ENCODE peak calls at places on chromosome 14, in ten cellular contexts. B, G, E, Z, P, Y, J, U, N and I are unnamed samples.

GRCh38 chr14:58297412-58297761 is 968 bp upstream of the ARID4A start:
- DNase-seq in Y (no peak), J (peak; percentile 13), P (peak; percentile 50), N (no peak), B (no peak), E (peak; percentile 65), Z (no peak), G (peak; percentile 15), U (no peak), I (no peak)

GRCh38 chr14:87131879-87132278 is 861.1 kb downstream of the GALC start:
- DNase-seq in Y (no peak), Z (no peak), N (peak; percentile 88), B (no peak), J (no peak), G (no peak), E (peak; percentile 30), U (no peak), P (peak; percentile 91), I (no peak)

GRCh38 chr14:29687071-29687765 is 240.4 kb downstream of the PRKD1 start:
- DNase-seq in Z (no peak), J (no peak), E (no peak), G (no peak), Y (no peak), U (no peak), B (no peak), P (no peak), N (no peak), I (no peak)

GRCh38 chr14:85333313-85333712 is 196.6 kb upstream of the FLRT2 start:
- DNase-seq in E (peak; percentile 42), U (no peak), G (no peak), B (no peak), Z (no peak), Y (no peak), N (peak; percentile 84), J (no peak), P (peak; percentile 75), I (no peak)

GRCh38 chr14:88551936-88552565 is 2.8 kb downstream of the PTPN21 start:
- DNase-seq in P (no peak), N (peak; percentile 55), Y (no peak), Z (no peak), E (peak; percentile 30), B (peak; percentile 30), G (no peak), J (no peak), U (peak; percentile 18), I (no peak)

GRCh38 chr14:55386037-55386798 is 25.4 kb downstream of the ATG14 start:
- DNase-seq in Y (no peak), G (no peak), U (no peak), E (no peak), P (no peak), N (no peak), B (no peak), Z (no peak), J (no peak), I (no peak)

GRCh38 chr14:54642950-54643695 is 76.2 kb downstream of the SAMD4A start:
- DNase-seq in U (no peak), P (peak; percentile 30), J (no peak), Y (no peak), Z (peak; percentile 32), E (peak; percentile 43), G (no peak), B (no peak), N (peak; percentile 54), I (no peak)

GRCh38 chr14:81164167-81164774 is 56.5 kb downstream of the GTF2A1 start:
- DNase-seq in Y (peak; percentile 71), J (peak; percentile 55), P (peak; percentile 94), N (peak; percentile 81), Z (peak; percentile 62), G (peak; percentile 45), U (peak; percentile 41), E (peak; percentile 66), B (peak; percentile 44), I (peak; percentile 79)

GRCh38 chr14:101365329-101366158 is 195.8 kb upstream of the DIO3 start:
- DNase-seq in J (no peak), U (no peak), N (no peak), Y (peak; percentile 80), E (no peak), P (no peak), G (no peak), B (no peak), Z (no peak), I (peak; percentile 65)

GRCh38 chr14:53126705-53127104 is 26.4 kb downstream of the DDHD1 start:
- DNase-seq in J (no peak), Z (no peak), Y (no peak), U (no peak), N (peak; percentile 23), B (no peak), E (no peak), G (no peak), P (no peak), I (no peak)

GRCh38 chr14:23047042-23047634 is 5.1 kb downstream of the PSMB11 start:
- DNase-seq in J (no peak), Y (no peak), Z (no peak), G (no peak), E (no peak), U (no peak), B (peak; percentile 45), P (no peak), N (no peak), I (no peak)

DNA sequence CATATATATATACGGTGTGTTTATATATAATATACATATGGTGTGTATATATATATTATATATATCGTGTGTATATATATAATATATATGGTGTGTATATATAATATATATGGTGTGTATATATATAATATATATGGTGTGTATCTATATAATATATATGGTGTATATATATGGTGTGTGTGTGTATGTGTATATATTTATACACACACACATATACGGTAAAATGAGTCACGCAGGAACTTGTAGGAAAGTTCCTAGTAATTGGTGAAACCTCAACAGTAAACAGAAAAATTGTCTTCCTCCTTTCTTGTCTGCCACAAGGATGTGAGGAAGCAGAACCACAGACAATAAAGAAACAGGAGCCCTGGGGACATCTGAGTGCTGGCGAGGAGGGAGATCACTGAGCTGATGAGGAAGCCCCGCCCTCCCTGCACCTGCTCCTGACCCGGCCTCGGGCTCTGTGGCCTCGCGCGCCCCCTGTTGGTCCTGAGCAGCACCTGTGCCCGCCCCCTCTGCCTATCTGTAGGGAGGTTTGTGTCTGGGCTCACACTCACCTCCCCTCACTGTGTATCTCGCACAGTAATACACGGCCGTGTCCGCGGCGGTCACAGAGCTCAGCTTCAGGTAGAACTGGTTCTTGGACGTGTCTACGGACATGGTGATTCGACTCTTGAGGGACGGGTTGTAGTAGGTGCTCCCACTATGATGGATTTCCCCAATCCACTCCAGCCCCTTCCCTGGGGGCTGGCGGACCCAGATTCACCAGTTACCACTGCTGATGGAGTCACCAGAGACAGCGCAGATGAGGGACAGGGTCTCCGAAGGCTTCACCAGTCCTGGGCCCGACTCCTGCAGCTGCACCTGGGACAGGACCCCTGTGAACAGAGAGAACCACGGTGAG is 1079.4 kb downstream of the TMEM121 start:
- DNase-seq in B (no peak), G (no peak), P (no peak), J (no peak), Z (no peak), Y (no peak), U (peak; percentile 9), E (no peak), N (no peak), I (peak; percentile 62)
- TF ChIP-seq CTCF in B (no peak), G (no peak), P (no peak), J (no peak), Z (no peak), Y (no peak), U (no peak), E (no peak), N (no peak), I (peak; percentile 58)

GRCh38 chr14:102784892-102785597 is 7.8 kb downstream of the TRAF3 start:
- DNase-seq in U (no peak), P (no peak), Z (no peak), N (no peak), J (no peak), G (no peak), Y (no peak), B (no peak), E (no peak), I (no peak)
- H3K4me3 ChIP-seq in U (no peak overlapping the region), P (no peak overlapping the region), Z (no peak overlapping the region), N (no peak overlapping the region), J (no peak overlapping the region), G (no peak overlapping the region), Y (no peak overlapping the region), B (no peak overlapping the region), E (no peak overlapping the region), I (no peak overlapping the region)

DNA sequence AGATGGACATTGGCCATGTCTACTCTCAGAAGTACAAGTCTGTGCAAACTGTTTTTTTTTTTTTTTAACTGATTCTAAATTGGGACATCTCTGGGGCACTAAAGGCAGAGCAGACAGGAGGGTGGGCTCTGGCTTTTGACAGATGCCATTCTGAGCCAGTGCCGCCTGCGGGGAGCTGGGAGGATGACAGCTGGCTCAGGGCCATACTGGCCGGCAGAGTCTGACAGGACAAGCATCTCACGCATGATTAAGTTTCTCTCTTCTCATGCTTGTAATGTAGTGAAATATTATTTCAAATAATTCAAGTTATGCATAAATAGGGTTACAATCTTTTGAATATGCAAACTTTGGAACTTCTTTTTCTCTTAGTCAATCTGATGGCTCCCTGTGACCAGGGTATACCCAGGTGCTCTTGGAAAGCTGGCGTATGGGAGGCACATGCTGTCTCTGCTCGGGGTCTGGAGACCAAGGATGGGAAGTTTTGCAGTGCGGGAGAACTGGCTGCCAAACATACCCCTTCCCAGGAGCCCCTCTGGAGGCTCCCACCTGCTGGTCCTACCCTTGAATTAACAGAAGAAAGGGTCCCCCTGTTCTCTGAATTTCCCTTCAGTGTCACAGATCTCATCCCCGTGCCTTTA is 7.6 kb downstream of the CDCA4 start:
- DNase-seq in Y (peak; percentile 62), J (no peak), P (peak; percentile 17), Z (peak; percentile 42), U (no peak), N (peak; percentile 61), B (peak; percentile 31), G (no peak), E (peak; percentile 40), I (no peak)
- TF ChIP-seq CTCF in Y (no peak), J (no peak), P (peak; percentile 21), Z (no peak), U (no peak), N (no peak), B (no peak), G (peak; percentile 14), E (peak; percentile 20), I (no peak)

GRCh38 chr14:61469771-61470170 is 148.4 kb downstream of the PRKCH start:
- DNase-seq in J (no peak), U (no peak), B (no peak), Y (no peak), P (no peak), Z (no peak), E (no peak), G (no peak), N (no peak), I (peak; percentile 38)

GRCh38 chr14:61468063-61468825 is 146.9 kb downstream of the PRKCH start:
- DNase-seq in G (peak; percentile 68), J (no peak), B (no peak), P (peak; percentile 57), Y (no peak), N (no peak), Z (no peak), U (no peak), E (no peak), I (no peak)

GRCh38 chr14:61466249-61466904 is 145.0 kb downstream of the PRKCH start:
- DNase-seq in Z (peak; percentile 82), B (peak; percentile 76), N (peak; percentile 99), Y (peak; percentile 78), E (peak; percentile 96), U (no peak), J (peak; percentile 52), P (peak; percentile 95), G (peak; percentile 82), I (no peak)

GRCh38 chr14:61467281-61467680 is 145.9 kb downstream of the PRKCH start:
- DNase-seq in E (no peak), J (no peak), B (no peak), G (no peak), P (no peak), Z (no peak), Y (no peak), N (no peak), U (no peak), I (no peak)

GRCh38 chr14:61466905-61467280 is 145.5 kb downstream of the PRKCH start:
- DNase-seq in B (no peak), J (no peak), Y (no peak), Z (no peak), E (no peak), P (no peak), N (no peak), U (no peak), G (no peak), I (no peak)
- H3K4me3 ChIP-seq in B (no peak overlapping the region), J (no peak overlapping the region), Y (no peak overlapping the region), Z (no peak overlapping the region), E (no peak overlapping the region), P (no peak overlapping the region), N (no peak overlapping the region), U (no peak overlapping the region), G (no peak overlapping the region), I (no peak overlapping the region)